ENCODE peak calls at places on chromosomes 12 and 14, in nine cellular contexts. X is PC-9; Z is osteocyte; T is cardiac fibroblast; G is fibroblast of the aortic adventitia; R is Calu3; L is GM12865; V is lower leg skin; D is CD4-positive, alpha-beta T cell. K is an unnamed sample.
A peak's percentile ranks its signal among the peaks of the same experiment; 100 is the strongest.

GRCh38 chr12:3646561-3647241 is 106.2 kb downstream of the CRACR2A start:
- DNase-seq in X (no peak), Z (no peak), T (no peak), G (no peak), R (no peak), L (no peak), V (no peak), D (no peak), K (no peak)

GRCh38 chr14:64685364-64686130 is 18.7 kb upstream of the PLEKHG3 start:
- DNase-seq in X (no peak), Z (no peak), T (no peak), G (no peak), R (no peak), L (no peak), V (no peak), D (no peak), K (no peak)

GRCh38 chr12:94768398-94769039 is 118.2 kb upstream of the TMCC3 start:
- DNase-seq in X (no peak), Z (no peak), T (no peak), G (peak; percentile 6), R (no peak), L (peak; percentile 45), V (no peak), D (no peak), K (no peak)

GRCh38 chr14:76057914-76058313 is 72.4 kb downstream of the IFT43 start:
- DNase-seq in X (no peak), Z (no peak), T (no peak), G (no peak), R (no peak), L (no peak), V (no peak), D (no peak), K (no peak)

GRCh38 chr14:64412237-64412636 is 24.1 kb downstream of the MTHFD1 start:
- DNase-seq in X (no peak), Z (no peak), T (no peak), G (no peak), R (no peak), L (no peak), V (no peak), D (no peak), K (no peak)

GRCh38 chr12:110531741-110532333 is 29.7 kb downstream of the RAD9B start:
- DNase-seq in X (no peak), Z (no peak), T (peak; percentile 57), G (peak; percentile 60), R (no peak), L (peak; percentile 89), V (no peak), D (no peak), K (no peak)

GRCh38 chr12:14934511-14934910 is 3.8 kb downstream of the ERP27 start:
- DNase-seq in X (no peak), Z (no peak), T (no peak), G (no peak), R (no peak), L (no peak), V (no peak), D (no peak), K (no peak)

GRCh38 chr14:23564181-23564812 is 3.3 kb downstream of the AP1G2 start:
- DNase-seq in X (no peak), Z (no peak), T (no peak), G (no peak), R (no peak), L (no peak), V (no peak), D (no peak), K (peak; percentile 8)

GRCh38 chr12:138898-139534 is 72.4 kb downstream of the IQSEC3 start:
- DNase-seq in X (no peak), Z (no peak), T (peak; percentile 16), G (peak; percentile 4), R (no peak), L (no peak), V (no peak), D (no peak), K (peak; percentile 50)

GRCh38 chr12:3601466-3602150 is 110.6 kb downstream of the PRMT8 start:
- DNase-seq in X (no peak), Z (no peak), T (no peak), G (no peak), R (no peak), L (no peak), V (no peak), D (no peak), K (no peak)

GRCh38 chr12:111428728-111429175 is 23.0 kb downstream of the SH2B3 start:
- DNase-seq in X (no peak), Z (no peak), T (no peak), G (no peak), R (no peak), L (peak; percentile 55), V (peak; percentile 92), D (no peak), K (no peak)

GRCh38 chr14:64715146-64715627 is 11.0 kb downstream of the PLEKHG3 start:
- DNase-seq in X (no peak), Z (no peak), T (no peak), G (no peak), R (no peak), L (no peak), V (peak; percentile 17), D (no peak), K (no peak)

GRCh38 chr14:35366048-35366428 is 38.5 kb downstream of the NFKBIA start:
- DNase-seq in X (no peak), Z (no peak), T (no peak), G (peak; percentile 48), R (no peak), L (no peak), V (no peak), D (no peak), K (no peak)

GRCh38 chr12:28872654-28873268 is 276.3 kb upstream of the FAR2 start:
- DNase-seq in X (peak; percentile 56), Z (no peak), T (peak; percentile 79), G (peak; percentile 77), R (peak; percentile 79), L (peak; percentile 55), V (no peak), D (no peak), K (peak; percentile 65)

GRCh38 chr12:89051065-89051677 is 301.1 kb downstream of the DUSP6 start:
- DNase-seq in X (peak; percentile 53), Z (no peak), T (peak; percentile 84), G (peak; percentile 85), R (peak; percentile 52), L (peak; percentile 56), V (no peak), D (no peak), K (no peak)

GRCh38 chr14:68249534-68250517 is 430.2 kb downstream of the RAD51B start:
- DNase-seq in X (peak; percentile 89), Z (no peak), T (peak; percentile 76), G (peak; percentile 78), R (no peak), L (no peak), V (no peak), D (no peak), K (no peak)

GRCh38 chr12:124456652-124457152 is 110.7 kb downstream of the NCOR2 start:
- DNase-seq in X (no peak), Z (no peak), T (no peak), G (no peak), R (no peak), L (peak; percentile 84), V (no peak), D (peak; percentile 33), K (no peak)

GRCh38 chr12:121300083-121300819 is 3.7 kb upstream of the CAMKK2 start:
- DNase-seq in X (no peak), Z (no peak), T (no peak), G (no peak), R (no peak), L (no peak), V (peak; percentile 32), D (no peak), K (no peak)

GRCh38 chr12:6072302-6072752 is 52.1 kb downstream of the VWF start:
- DNase-seq in X (peak; percentile 89), Z (no peak), T (peak; percentile 91), G (peak; percentile 81), R (no peak), L (no peak), V (no peak), D (no peak), K (no peak)
- TF ChIP-seq CTCF in X (no peak), Z (peak; percentile 35), T (peak; percentile 62), G (peak; percentile 46), R (no peak), L (no peak), V (no peak), D (no peak), K (no peak)

DNA sequence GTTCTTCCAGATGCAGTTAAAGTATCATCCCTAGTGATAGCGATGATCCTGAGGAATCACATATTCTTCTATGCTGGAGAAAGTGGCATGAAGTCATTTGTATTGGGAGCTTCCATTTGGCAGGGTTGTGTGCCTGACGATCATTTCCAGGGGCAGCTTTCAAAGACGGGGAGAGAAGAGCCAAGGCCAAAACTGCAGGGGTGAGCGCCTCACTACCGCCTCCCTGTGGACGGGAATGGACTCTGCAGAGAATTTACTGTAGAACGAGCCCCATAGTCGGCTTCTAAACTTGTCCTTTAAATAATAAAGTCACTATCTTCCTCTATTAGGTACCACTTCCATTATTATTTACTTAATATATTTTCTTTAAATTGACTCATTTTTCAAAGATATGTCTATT is 555.9 kb upstream of the TMEM132C start:
- DNase-seq in X (no peak), Z (no peak), T (no peak), G (no peak), R (no peak), L (no peak), V (no peak), D (no peak), K (no peak)
- TF ChIP-seq CTCF in X (peak; percentile 59), Z (peak; percentile 42), T (no peak), G (peak; percentile 33), R (no peak), L (peak; percentile 32), V (no peak), D (no peak), K (peak; percentile 42)

GRCh38 chr14:100376751-100377171 is 53.6 kb downstream of the SLC25A47 start:
- DNase-seq in X (peak; percentile 37), Z (no peak), T (peak; percentile 46), G (peak; percentile 38), R (peak; percentile 53), L (no peak), V (no peak), D (no peak), K (no peak)
- TF ChIP-seq CTCF in X (no peak), Z (peak; percentile 33), T (peak; percentile 38), G (peak; percentile 47), R (no peak), L (no peak), V (no peak), D (no peak), K (no peak)

DNA sequence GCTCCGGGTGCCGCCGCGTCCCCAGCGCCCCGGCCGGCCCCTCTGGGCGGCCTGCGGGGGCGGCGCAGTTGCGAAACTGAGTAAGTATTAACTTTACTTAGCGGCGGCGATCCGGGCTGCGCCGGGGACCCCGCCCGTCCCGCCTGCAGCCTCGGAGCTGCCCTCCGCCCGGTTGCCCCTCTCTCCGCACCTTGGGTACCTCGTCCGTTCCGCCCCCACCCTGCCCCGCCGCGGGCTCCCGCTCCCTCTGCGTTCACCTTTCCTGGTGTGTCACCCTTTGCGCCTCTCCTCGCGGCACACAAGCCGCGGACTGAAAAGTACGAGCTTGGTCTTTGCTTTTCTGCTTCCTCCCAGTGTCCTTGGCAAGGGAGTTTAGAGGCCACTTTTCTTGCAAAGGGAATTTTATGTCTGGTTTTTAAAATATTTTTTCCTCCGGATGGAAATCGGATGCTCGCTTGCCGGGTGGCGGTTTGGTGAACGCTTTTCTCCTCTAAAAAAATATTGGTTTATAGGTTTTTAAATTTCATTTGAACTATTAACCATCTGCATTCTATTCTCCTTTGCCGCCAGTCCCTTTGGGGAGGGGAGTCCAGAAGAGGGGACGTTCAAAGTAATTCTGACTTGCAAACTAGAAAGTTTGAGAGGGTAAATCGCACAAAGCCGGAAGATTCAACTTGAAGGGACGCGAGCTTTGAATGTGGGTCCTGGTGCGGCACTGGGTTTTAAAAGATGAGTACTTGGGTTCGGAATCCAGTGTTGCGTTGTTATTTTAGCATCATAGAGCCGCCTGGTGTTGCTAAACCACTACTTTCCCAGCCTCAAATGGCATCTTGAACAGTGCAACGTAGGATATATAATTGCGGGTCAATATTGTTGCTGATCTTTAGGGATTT is 833 bp downstream of the RASSF8 start:
- DNase-seq in X (peak; percentile 38), Z (peak; percentile 85), T (peak; percentile 90), G (peak; percentile 93), R (peak; percentile 54), L (peak; percentile 9), V (peak; percentile 92), D (no peak), K (peak; percentile 47)
- TF ChIP-seq CTCF in X (no peak), Z (peak; percentile 31), T (peak; percentile 17), G (peak; percentile 26), R (no peak), L (no peak), V (no peak), D (no peak), K (no peak)